ENCODE peak calls at places on chromosome 22, in ten cellular contexts. S, Y, B, G, T, K, M, Z, H and N are unnamed samples. For H3K4me1, the result is how much of the 10 kb centered on the place peaks cover.

GRCh38 chr22:32829451-32829851 is 27.9 kb downstream of the TIMP3 start:
- DNase-seq in B (no peak), H (no peak), K (no peak), T (no peak), S (no peak), Y (no peak), Z (no peak), G (no peak), M (no peak), N (no peak)

GRCh38 chr22:39173787-39174497 is 21.5 kb upstream of the CBX7 start:
- DNase-seq in G (no peak), T (no peak), K (no peak), B (no peak), Z (no peak), Y (no peak), S (no peak), H (peak), M (no peak), N (no peak)

GRCh38 chr22:46933526-46933925 is 171.1 kb downstream of the TBC1D22A start:
- DNase-seq in K (no peak), M (no peak), Y (no peak), S (no peak), T (no peak), Z (no peak), B (no peak), G (no peak), H (no peak), N (no peak)

GRCh38 chr22:26485991-26486390 is 2.3 kb downstream of the SRRD start:
- DNase-seq in S (no peak), Z (no peak), Y (no peak), K (no peak), M (no peak), G (no peak), B (no peak), T (no peak), H (no peak), N (no peak)

GRCh38 chr22:32637951-32638350 is 163.3 kb downstream of the FBXO7 start:
- DNase-seq in G (no peak), T (no peak), H (no peak), Z (no peak), B (no peak), S (no peak), K (no peak), M (no peak), Y (no peak), N (no peak)

GRCh38 chr22:46842606-46843005 is 80.2 kb downstream of the TBC1D22A start:
- DNase-seq in B (no peak), M (no peak), Y (no peak), T (no peak), G (no peak), Z (no peak), K (no peak), S (no peak), H (peak), N (no peak)

GRCh38 chr22:17228725-17229126 is 9.5 kb upstream of the ADA2 start:
- DNase-seq in K (no peak), Y (no peak), T (no peak), G (no peak), H (no peak), Z (no peak), M (no peak), S (no peak), B (no peak), N (no peak)

GRCh38 chr22:48853627-48854240 is 973.9 kb downstream of the BRD1 start:
- DNase-seq in H (no peak), B (peak), G (no peak), Y (no peak), M (no peak), S (no peak), Z (no peak), K (no peak), T (no peak), N (no peak)

GRCh38 chr22:27462190-27462589 is 339.4 kb downstream of the MN1 start:
- DNase-seq in T (no peak), Z (no peak), Y (no peak), S (no peak), K (no peak), B (no peak), M (no peak), H (no peak), G (no peak), N (no peak)

GRCh38 chr22:44211256-44211945 is 30.7 kb downstream of the PARVG start:
- DNase-seq in B (no peak), M (no peak), T (no peak), G (no peak), Z (no peak), S (no peak), H (peak), K (no peak), Y (no peak), N (no peak)

GRCh38 chr22:29041408-29041807 is 20.2 kb downstream of the C22orf31 start:
- DNase-seq in H (no peak), Y (no peak), M (peak), K (no peak), B (no peak), G (no peak), T (peak), S (peak), Z (no peak), N (no peak)

GRCh38 chr22:30890689-30891442 is 77.7 kb downstream of the MORC2 start:
- DNase-seq in T (peak), H (peak), K (peak), Z (peak), Y (no peak), S (peak), M (no peak), G (peak), B (peak), N (peak)

GRCh38 chr22:46079861-46080821 is 70.2 kb upstream of the PPARA start:
- DNase-seq in M (peak), Y (peak), B (peak), T (no peak), Z (no peak), S (no peak), H (peak), G (no peak), K (no peak), N (peak)

GRCh38 chr22:44195189-44195871 is 14.6 kb downstream of the PARVG start:
- DNase-seq in S (no peak), T (no peak), B (no peak), K (no peak), Z (no peak), Y (no peak), G (no peak), H (no peak), M (no peak), N (peak)

GRCh38 chr22:28674121-28674563 is 5.5 kb downstream of the TTC28 start:
- DNase-seq in Y (no peak), B (no peak), Z (peak), T (no peak), M (no peak), S (peak), G (no peak), K (no peak), H (no peak), N (no peak)

GRCh38 chr22:44735518-44736428 is 16.6 kb upstream of the ARHGAP8 start:
- DNase-seq in S (peak), M (peak), K (no peak), B (peak), G (peak), Y (peak), Z (peak), H (peak), T (peak), N (peak)

GRCh38 chr22:26672590-26673468 is 15.4 kb downstream of the MIAT start:
- DNase-seq in G (peak), M (peak), K (peak), H (peak), B (peak), T (peak), S (peak), Z (peak), Y (peak), N (peak)

GRCh38 chr22:17773606-17774205 is 563 bp downstream of the BID start:
- DNase-seq in Y (no peak), T (peak), H (peak), M (no peak), S (peak), Z (peak), G (peak), B (peak), K (no peak), N (no peak)

GRCh38 chr22:36097880-36098279 is 62.7 kb downstream of the APOL3 start:
- DNase-seq in B (no peak), H (no peak), Z (no peak), K (no peak), S (no peak), Y (no peak), G (no peak), T (no peak), M (no peak), N (no peak)

GRCh38 chr22:38353701-38354100 is 36.5 kb upstream of the CSNK1E start:
- DNase-seq in S (no peak), H (no peak), G (no peak), Z (no peak), Y (no peak), B (no peak), K (no peak), M (no peak), T (no peak), N (no peak)

GRCh38 chr22:32971252-32971651 is 86.9 kb downstream of the SYN3 start:
- DNase-seq in Y (no peak), Z (no peak), T (no peak), H (no peak), G (no peak), B (no peak), K (no peak), S (no peak), M (no peak), N (no peak)

GRCh38 chr22:30000566-30000965 is 79.7 kb upstream of the HORMAD2 start:
- DNase-seq in B (no peak), Z (no peak), H (no peak), T (no peak), Y (no peak), M (no peak), G (no peak), S (peak), K (no peak), N (no peak)

GRCh38 chr22:17110791-17111550 is 10.2 kb downstream of the TMEM121B start:
- DNase-seq in Z (no peak), M (no peak), Y (no peak), B (no peak), K (no peak), S (no peak), H (no peak), G (no peak), T (no peak), N (no peak)

GRCh38 chr22:25485626-25486545 is 78.6 kb upstream of the GRK3 start:
- DNase-seq in G (no peak), Y (no peak), Z (no peak), K (no peak), B (no peak), S (peak), H (no peak), T (no peak), M (no peak), N (no peak)

GRCh38 chr22:48751539-48752437 is 1075.9 kb downstream of the BRD1 start:
- DNase-seq in K (no peak), B (no peak), H (no peak), Z (no peak), G (no peak), Y (peak), S (no peak), M (no peak), T (no peak), N (no peak)

GRCh38 chr22:47308886-47309285 is 546.4 kb downstream of the TBC1D22A start:
- DNase-seq in B (no peak), S (no peak), Y (peak), Z (no peak), K (no peak), H (no peak), M (no peak), G (no peak), T (no peak), N (no peak)

GRCh38 chr22:28628766-28629165 is 50.9 kb downstream of the TTC28 start:
- DNase-seq in Z (no peak), K (no peak), M (no peak), T (no peak), Y (no peak), S (no peak), B (no peak), G (no peak), H (no peak), N (no peak)

GRCh38 chr22:26418620-26419019 is 10.4 kb upstream of the ASPHD2 start:
- DNase-seq in M (no peak), S (no peak), Z (no peak), K (no peak), H (no peak), G (no peak), B (no peak), Y (no peak), T (no peak), N (no peak)

GRCh38 chr22:17980013-17980510 is 44.3 kb downstream of the MICAL3 start:
- DNase-seq in M (no peak), G (no peak), T (peak), Y (no peak), H (no peak), K (no peak), S (no peak), Z (no peak), B (no peak), N (no peak)

GRCh38 chr22:36237462-36238347 is 1.6 kb downstream of the APOL2 start:
- DNase-seq in B (no peak), M (no peak), K (no peak), T (no peak), S (no peak), Z (no peak), G (no peak), Y (no peak), H (peak), N (no peak)

GRCh38 chr22:26852176-26852575 is 194.8 kb downstream of the MIAT start:
- DNase-seq in S (no peak), Y (no peak), T (no peak), G (no peak), Z (peak), M (no peak), B (no peak), K (no peak), H (no peak), N (no peak)

GRCh38 chr22:40578171-40578570 is 58.3 kb downstream of the MRTFA start:
- DNase-seq in G (no peak), T (no peak), B (no peak), M (no peak), K (no peak), Y (no peak), S (no peak), H (no peak), Z (no peak), N (no peak)

GRCh38 chr22:39661842-39662676 is 91.5 kb downstream of the CACNA1I start:
- DNase-seq in M (no peak), K (no peak), B (peak), Y (no peak), Z (peak), G (no peak), S (no peak), H (peak), T (no peak), N (peak)

GRCh38 chr22:34800265-34800664 is 265.7 kb upstream of the ISX start:
- DNase-seq in Z (no peak), Y (peak), K (no peak), B (no peak), S (no peak), T (no peak), M (no peak), G (no peak), H (no peak), N (no peak)

GRCh38 chr22:36702832-36703210 is 731 bp downstream of the CACNG2 start:
- DNase-seq in Z (no peak), M (no peak), T (no peak), G (peak), K (no peak), H (no peak), Y (no peak), S (no peak), B (no peak), N (no peak)

GRCh38 chr22:27460596-27461347 is 340.8 kb downstream of the MN1 start:
- DNase-seq in H (no peak), S (peak), B (no peak), T (no peak), Y (no peak), M (no peak), K (no peak), Z (no peak), G (no peak), N (no peak)

GRCh38 chr22:44049369-44050231 is 25.5 kb downstream of the PARVB start:
- DNase-seq in H (no peak), Y (no peak), B (no peak), M (peak), K (no peak), T (peak), S (no peak), G (no peak), Z (no peak), N (no peak)

GRCh38 chr22:48146426-48146825 is 1384.0 kb downstream of the TBC1D22A start:
- DNase-seq in T (no peak), K (no peak), H (no peak), M (no peak), S (no peak), G (no peak), Z (no peak), B (no peak), Y (no peak), N (no peak)

GRCh38 chr22:38104084-38104483 is 6.4 kb downstream of the BAIAP2L2 start:
- DNase-seq in M (no peak), Z (peak), Y (no peak), B (no peak), K (peak), G (peak), H (no peak), S (peak), T (no peak), N (no peak)

GRCh38 chr22:50327711-50328019 is 853 bp upstream of the DENND6B start:
- DNase-seq in S (no peak), Y (no peak), H (no peak), M (no peak), T (no peak), K (no peak), G (no peak), Z (no peak), B (no peak), N (no peak)

GRCh38 chr22:50326959-50327710 is at the start of gene DENND6B:
- DNase-seq in H (peak), Y (peak), S (peak), B (peak), K (no peak), T (peak), M (peak), Z (peak), G (peak), N (peak)

GRCh38 chr22:50323900-50324299 is 2.9 kb downstream of the DENND6B start:
- DNase-seq in H (no peak), Y (no peak), M (no peak), Z (no peak), T (no peak), G (no peak), S (no peak), K (no peak), B (no peak), N (no peak)

GRCh38 chr22:50325444-50326224 is 1.2 kb downstream of the DENND6B start:
- DNase-seq in Y (no peak), G (no peak), B (no peak), H (no peak), K (no peak), T (no peak), Z (peak), S (no peak), M (no peak), N (no peak)

GRCh38 chr22:50326225-50326958 is 420 bp downstream of the DENND6B start:
- DNase-seq in B (no peak), G (no peak), H (no peak), K (no peak), Z (no peak), S (no peak), Y (no peak), T (no peak), M (no peak), N (no peak)
- H3K4me1 ChIP-seq in B (under half), G (under half), H (under half), K (under half), Z (under half), S (under half), Y (under half), T (under half), M (under half), N (under half)

GRCh38 chr22:21015051-21016006 is at the start of gene P2RX6:
- DNase-seq in T (no peak), S (peak), H (no peak), M (no peak), B (no peak), K (no peak), Z (peak), Y (no peak), G (no peak), N (peak)
- TF ChIP-seq POLR2A in T (no peak), S (no peak), H (no peak), M (no peak), B (no peak), K (no peak), Z (no peak), Y (no peak), G (no peak), N (no peak)

DNA sequence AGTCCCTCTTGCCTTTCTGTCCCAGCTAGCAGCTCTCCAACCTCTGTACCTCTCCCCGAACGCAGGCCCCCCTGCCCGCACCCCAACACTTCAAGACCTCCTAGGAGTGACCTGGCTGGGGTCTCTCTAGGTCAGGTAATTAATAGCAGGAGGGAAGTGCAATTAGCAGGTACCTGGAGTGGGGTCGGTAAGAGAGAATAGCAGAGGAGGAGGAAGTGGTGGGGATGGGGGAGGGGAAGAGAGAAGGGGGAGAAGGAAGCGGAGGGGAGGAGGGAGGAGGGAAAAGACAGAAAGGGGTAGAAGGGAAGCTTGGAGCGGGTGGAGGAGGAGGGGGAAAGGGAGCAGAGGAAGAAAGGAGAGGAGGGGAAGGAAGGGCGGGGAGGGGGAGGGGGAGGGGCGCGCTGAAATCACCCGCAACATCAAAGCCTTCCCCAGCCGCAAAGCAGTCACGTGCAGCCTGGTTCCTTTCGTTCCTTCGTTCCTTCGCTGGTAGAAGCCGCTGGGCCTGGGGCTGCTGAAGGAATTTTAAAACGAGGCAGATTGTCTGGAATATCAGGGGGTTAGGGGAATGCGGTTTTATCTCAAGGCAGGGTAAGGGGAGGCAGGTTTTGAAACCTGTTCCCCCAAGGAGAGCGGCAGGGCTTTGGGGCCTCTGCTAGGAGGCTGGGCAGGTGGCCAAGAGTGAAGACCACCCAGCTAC is 29.3 kb upstream of the TCF20 start:
- DNase-seq in H (peak), B (no peak), T (no peak), Z (peak), Y (peak), G (no peak), S (no peak), K (no peak), M (no peak), N (no peak)
- H3K4me3 ChIP-seq in H (no peak), B (no peak), T (no peak), Z (no peak), Y (no peak), G (no peak), S (no peak), K (no peak), M (no peak), N (no peak)

DNA sequence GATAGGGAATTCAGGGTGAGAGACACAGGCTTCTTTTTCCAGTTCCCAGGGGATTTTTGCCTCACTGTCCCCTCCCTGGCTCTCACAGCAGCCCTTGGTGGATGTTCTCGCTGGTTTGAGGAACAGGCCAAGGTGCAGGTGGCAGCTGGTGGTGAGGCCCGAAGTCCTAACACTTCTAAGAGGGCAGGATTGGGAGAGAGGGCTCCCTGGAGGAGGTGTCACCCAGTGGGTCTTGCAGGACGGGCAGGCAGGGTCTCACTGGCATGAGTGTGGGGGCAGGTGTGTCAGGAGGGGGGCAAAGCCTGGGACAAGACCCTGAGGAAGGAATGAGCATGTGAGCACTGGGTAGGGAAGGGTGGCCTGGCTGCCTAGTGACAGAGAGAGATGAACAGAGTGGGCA is 9.2 kb downstream of the ADORA2A start:
- DNase-seq in G (no peak), H (no peak), Z (no peak), K (no peak), M (no peak), S (no peak), T (no peak), Y (no peak), B (no peak), N (no peak)
- H3K4me1 ChIP-seq in G (under half), H (half or more), Z (under half), K (under half), M (under half), S (under half), T (under half), Y (half or more), B (under half), N (half or more)

GRCh38 chr22:20109411-20110358 is 6.2 kb upstream of the RANBP1 start:
- DNase-seq in B (no peak), G (no peak), H (no peak), T (no peak), Y (no peak), S (no peak), K (no peak), M (no peak), Z (no peak), N (no peak)
- TF ChIP-seq POLR2A in B (no peak), G (no peak), H (no peak), T (no peak), Y (no peak), S (no peak), K (no peak), M (no peak), Z (peak), N (no peak)